ENCODE peak calls at places on chromosomes 1 and 21, in nine cellular contexts. B, V, U, T, L, Q, I, Y and F are unnamed samples.

GRCh38 chr1:6734579-6735397 is 33.2 kb upstream of the DNAJC11 start:
- DNase-seq in B (no peak), V (no peak), U (no peak), T (no peak), L (no peak), Q (no peak), I (peak), Y (no peak), F (peak)

GRCh38 chr1:204308023-204308628 is 51.6 kb downstream of the PLEKHA6 start:
- DNase-seq in B (no peak), V (no peak), U (no peak), T (no peak), L (no peak), Q (no peak), I (no peak), Y (no peak), F (no peak)

GRCh38 chr1:236323819-236324411 is 42.2 kb upstream of the ERO1B start:
- DNase-seq in B (no peak), V (no peak), U (no peak), T (no peak), L (no peak), Q (no peak), I (no peak), Y (no peak), F (no peak)

GRCh38 chr1:201655243-201655642 is 116.3 kb downstream of the NAV1 start:
- DNase-seq in B (no peak), V (no peak), U (peak), T (no peak), L (no peak), Q (peak), I (peak), Y (no peak), F (peak)

GRCh38 chr21:42601656-42602055 is 51.8 kb upstream of the PDE9A start:
- DNase-seq in B (no peak), V (peak), U (no peak), T (no peak), L (no peak), Q (no peak), I (no peak), Y (no peak), F (no peak)

GRCh38 chr1:212529211-212529731 is 79.3 kb upstream of the ATF3 start:
- DNase-seq in B (no peak), V (no peak), U (no peak), T (no peak), L (no peak), Q (no peak), I (peak), Y (no peak), F (peak)

GRCh38 chr1:117174851-117175250 is 35.9 kb downstream of the VTCN1 start:
- DNase-seq in B (no peak), V (no peak), U (no peak), T (no peak), L (no peak), Q (no peak), I (no peak), Y (no peak), F (no peak)

GRCh38 chr1:26597629-26598039 is 68.1 kb downstream of the RPS6KA1 start:
- DNase-seq in B (peak), V (no peak), U (peak), T (peak), L (no peak), Q (no peak), I (peak), Y (no peak), F (peak)

GRCh38 chr1:225441314-225442119 is 13.7 kb upstream of the LBR start:
- DNase-seq in B (no peak), V (no peak), U (no peak), T (no peak), L (no peak), Q (peak), I (no peak), Y (peak), F (peak)

GRCh38 chr1:1889847-1890505 is 911 bp downstream of the GNB1 start:
- DNase-seq in B (peak), V (peak), U (peak), T (peak), L (peak), Q (no peak), I (peak), Y (peak), F (peak)

GRCh38 chr1:24411963-24412362 is 1.6 kb downstream of the STPG1 start:
- DNase-seq in B (no peak), V (no peak), U (no peak), T (no peak), L (no peak), Q (no peak), I (peak), Y (no peak), F (no peak)

GRCh38 chr1:216903389-216903754 is 180.1 kb upstream of the ESRRG start:
- DNase-seq in B (no peak), V (no peak), U (no peak), T (no peak), L (no peak), Q (no peak), I (peak), Y (no peak), F (peak)

GRCh38 chr1:231318015-231318355 is 19.7 kb downstream of the EXOC8 start:
- DNase-seq in B (no peak), V (no peak), U (no peak), T (no peak), L (no peak), Q (no peak), I (no peak), Y (no peak), F (no peak)

GRCh38 chr1:234985007-234985370 is 143.6 kb downstream of the TOMM20 start:
- DNase-seq in B (no peak), V (no peak), U (no peak), T (no peak), L (no peak), Q (peak), I (no peak), Y (no peak), F (no peak)

GRCh38 chr1:64595871-64596515 is 126.1 kb downstream of the CACHD1 start:
- DNase-seq in B (no peak), V (no peak), U (no peak), T (no peak), L (no peak), Q (no peak), I (no peak), Y (no peak), F (no peak)

GRCh38 chr1:221891708-221892107 is 149.8 kb upstream of the DUSP10 start:
- DNase-seq in B (no peak), V (no peak), U (peak), T (no peak), L (no peak), Q (no peak), I (no peak), Y (no peak), F (peak)

GRCh38 chr1:225597926-225598575 is 54.9 kb downstream of the ENAH start:
- DNase-seq in B (no peak), V (no peak), U (peak), T (no peak), L (no peak), Q (no peak), I (peak), Y (no peak), F (peak)

GRCh38 chr1:162218975-162219374 is 149.5 kb downstream of the NOS1AP start:
- DNase-seq in B (no peak), V (no peak), U (no peak), T (no peak), L (no peak), Q (no peak), I (peak), Y (no peak), F (no peak)

GRCh38 chr1:8870605-8871538 is 7.6 kb downstream of the ENO1 start:
- DNase-seq in B (peak), V (no peak), U (no peak), T (no peak), L (no peak), Q (no peak), I (no peak), Y (no peak), F (peak)

GRCh38 chr1:203290261-203291089 is 14.8 kb upstream of the BTG2 start:
- DNase-seq in B (peak), V (peak), U (peak), T (peak), L (peak), Q (peak), I (peak), Y (peak), F (peak)

GRCh38 chr1:197481101-197481500 is 213.0 kb downstream of the CRB1 start:
- DNase-seq in B (no peak), V (peak), U (no peak), T (no peak), L (no peak), Q (no peak), I (no peak), Y (no peak), F (no peak)

GRCh38 chr1:201447911-201448871 is 20.8 kb downstream of the PHLDA3 start:
- DNase-seq in B (peak), V (peak), U (peak), T (peak), L (peak), Q (peak), I (peak), Y (peak), F (peak)

GRCh38 chr1:150906329-150906728 is 19.4 kb downstream of the CTXND2 start:
- DNase-seq in B (no peak), V (no peak), U (no peak), T (no peak), L (no peak), Q (no peak), I (no peak), Y (no peak), F (no peak)

GRCh38 chr1:209389258-209389657 is 194.3 kb upstream of the CAMK1G start:
- DNase-seq in B (no peak), V (no peak), U (peak), T (no peak), L (no peak), Q (no peak), I (peak), Y (no peak), F (peak)

GRCh38 chr1:117176579-117176978 is 34.1 kb downstream of the VTCN1 start:
- DNase-seq in B (no peak), V (no peak), U (no peak), T (no peak), L (no peak), Q (no peak), I (peak), Y (no peak), F (no peak)

GRCh38 chr1:17071794-17072193 is 18.0 kb upstream of the SDHB start:
- DNase-seq in B (no peak), V (no peak), U (no peak), T (no peak), L (no peak), Q (no peak), I (no peak), Y (no peak), F (no peak)

GRCh38 chr1:98677288-98677687 is 15.8 kb downstream of the SNX7 start:
- DNase-seq in B (no peak), V (no peak), U (peak), T (no peak), L (no peak), Q (no peak), I (peak), Y (no peak), F (peak)

GRCh38 chr1:3899776-3900149 is 309 bp downstream of the C1orf174 start:
- DNase-seq in B (no peak), V (no peak), U (peak), T (no peak), L (no peak), Q (no peak), I (no peak), Y (no peak), F (no peak)

GRCh38 chr21:37874904-37875780 is 41.1 kb downstream of the KCNJ6 start:
- DNase-seq in B (no peak), V (no peak), U (no peak), T (no peak), L (no peak), Q (no peak), I (no peak), Y (no peak), F (no peak)

GRCh38 chr1:114153621-114154145 is at the start of gene SYT6:
- DNase-seq in B (no peak), V (no peak), U (no peak), T (no peak), L (no peak), Q (no peak), I (no peak), Y (no peak), F (no peak)

GRCh38 chr1:156551866-156552265 is 20.5 kb downstream of the IQGAP3 start:
- DNase-seq in B (no peak), V (no peak), U (no peak), T (no peak), L (no peak), Q (peak), I (no peak), Y (no peak), F (no peak)